ENCODE peak calls at places on chromosome 3, in five cellular contexts. M is stimulated activated CD4-positive, alpha-beta T cell treated with anti-CD3 and anti-CD28 coated beads, TNF-alpha, amount 100 ng/mL, for 1 hour; I is NCI-H69; U is SHP77; W is GM20000. D is an unnamed sample.

GRCh38 chr3:134052370-134052769 is 22.6 kb upstream of the SLCO2A1 start:
- DNase-seq in M (no peak), I (no peak), U (no peak), W (no peak), D (no peak)

GRCh38 chr3:194840661-194841514 is 155.2 kb downstream of the FAM43A start:
- DNase-seq in M (no peak), I (no peak), U (no peak), W (no peak), D (no peak)

GRCh38 chr3:172376402-172376801 is 71.9 kb downstream of the GHSR start:
- DNase-seq in M (no peak), I (no peak), U (no peak), W (no peak), D (no peak)

GRCh38 chr3:14933829-14934425 is 13.5 kb upstream of the NR2C2 start:
- DNase-seq in M (no peak), I (peak), U (no peak), W (no peak), D (peak)

GRCh38 chr3:52450489-52451236 is 3.2 kb downstream of the TNNC1 start:
- DNase-seq in M (no peak), I (no peak), U (no peak), W (no peak), D (no peak)

GRCh38 chr3:194133661-194134230 is 2.2 kb upstream of the HES1 start:
- DNase-seq in M (peak), I (peak), U (peak), W (no peak), D (peak)

GRCh38 chr3:195259146-195259563 is 11.8 kb downstream of the XXYLT1 start:
- DNase-seq in M (no peak), I (no peak), U (no peak), W (peak), D (no peak)

GRCh38 chr3:177419904-177420601 is 222.8 kb upstream of the TBL1XR1 start:
- DNase-seq in M (no peak), I (no peak), U (no peak), W (peak), D (no peak)

GRCh38 chr3:195226445-195226844 is 44.5 kb downstream of the XXYLT1 start:
- DNase-seq in M (no peak), I (no peak), U (no peak), W (no peak), D (no peak)

D was measured in nephron progenitor cell.